ENCODE peak calls at places on chromosome 3, in eight cellular contexts. Y, Z, J, P, M, K, L and H are unnamed samples.

GRCh38 chr3:115401891-115402501 is 221.3 kb upstream of the GAP43 start:
- DNase-seq in Y (no peak), J (no peak), K (no peak), M (no peak), P (no peak), L (no peak), Z (peak), H (peak)

GRCh38 chr3:29415824-29416223 is 135.0 kb downstream of the RBMS3 start:
- DNase-seq in L (no peak), K (no peak), J (no peak), Z (no peak), P (no peak), Y (no peak), M (no peak), H (no peak)

GRCh38 chr3:128845695-128846491 is 33.5 kb upstream of the ACAD9 start:
- DNase-seq in P (peak), Y (peak), J (peak), M (peak), Z (peak), L (peak), K (peak), H (peak)

GRCh38 chr3:115673860-115674259 is 50.5 kb downstream of the GAP43 start:
- DNase-seq in Z (no peak), M (no peak), P (no peak), J (no peak), Y (no peak), K (no peak), L (no peak), H (no peak)

GRCh38 chr3:61414456-61414855 is 146.9 kb upstream of the PTPRG start:
- DNase-seq in K (no peak), Y (no peak), J (no peak), Z (no peak), M (no peak), L (no peak), P (no peak), H (no peak)

GRCh38 chr3:172869356-172869755 is 118.8 kb downstream of the ECT2 start:
- DNase-seq in Z (peak), M (no peak), K (no peak), Y (no peak), J (no peak), L (no peak), P (no peak), H (peak)

GRCh38 chr3:158404319-158404718 is 166.7 kb upstream of the MLF1 start:
- DNase-seq in J (no peak), K (no peak), M (no peak), P (no peak), Z (no peak), L (no peak), Y (no peak), H (no peak)

GRCh38 chr3:14925729-14926591 is 21.4 kb upstream of the NR2C2 start:
- DNase-seq in K (peak), Z (peak), P (peak), M (no peak), J (peak), Y (peak), L (no peak), H (peak)

GRCh38 chr3:165837058-165837525 is at the start of gene BCHE:
- DNase-seq in K (no peak), L (peak), Y (peak), M (peak), P (no peak), J (no peak), Z (peak), H (no peak)

GRCh38 chr3:155031191-155031590 is 48.9 kb upstream of the MME start:
- DNase-seq in P (no peak), Y (no peak), L (no peak), J (no peak), Z (peak), M (no peak), K (no peak), H (peak)

GRCh38 chr3:40810813-40811212 is 286.1 kb downstream of the ZNF621 start:
- DNase-seq in M (no peak), P (no peak), Y (no peak), L (no peak), K (no peak), Z (no peak), J (no peak), H (no peak)

GRCh38 chr3:191238321-191238817 is 39.3 kb downstream of the OSTN start:
- DNase-seq in J (no peak), L (no peak), P (no peak), K (no peak), M (no peak), Y (no peak), Z (peak), H (peak)

GRCh38 chr3:42704136-42704841 is 1.7 kb upstream of the HHATL start:
- DNase-seq in Z (no peak), J (no peak), P (no peak), L (no peak), M (no peak), Y (no peak), K (no peak), H (no peak)

GRCh38 chr3:37861540-37862051 is at the start of gene CTDSPL:
- DNase-seq in L (peak), K (no peak), Z (peak), J (no peak), Y (no peak), P (no peak), M (peak), H (peak)

GRCh38 chr3:51819709-51820406 is 40.8 kb upstream of the IQCF6 start:
- DNase-seq in L (no peak), Y (no peak), M (no peak), K (no peak), Z (no peak), P (no peak), J (peak), H (no peak)

GRCh38 chr3:55721716-55722484 is 234.8 kb upstream of the WNT5A start:
- DNase-seq in Z (peak), J (peak), Y (no peak), M (peak), K (no peak), L (no peak), P (no peak), H (peak)

GRCh38 chr3:27025718-27026117 is 343.5 kb downstream of the NEK10 start:
- DNase-seq in P (no peak), Y (no peak), J (no peak), Z (no peak), L (no peak), K (no peak), M (no peak), H (no peak)

GRCh38 chr3:140019946-140020345 is 85.0 kb downstream of the CLSTN2 start:
- DNase-seq in Z (no peak), K (no peak), Y (no peak), P (no peak), M (no peak), J (no peak), L (no peak), H (no peak)

GRCh38 chr3:195522254-195523023 is 20.7 kb downstream of the PPP1R2 start:
- DNase-seq in M (no peak), Z (peak), K (no peak), L (no peak), P (no peak), Y (no peak), J (peak), H (peak)

GRCh38 chr3:99473321-99473751 is 165.1 kb upstream of the COL8A1 start:
- DNase-seq in P (no peak), M (no peak), J (no peak), Z (peak), L (no peak), K (no peak), Y (no peak), H (peak)

GRCh38 chr3:32371466-32372212 is 20.0 kb upstream of the CMTM7 start:
- DNase-seq in L (no peak), P (no peak), Y (no peak), J (no peak), Z (no peak), M (no peak), K (no peak), H (no peak)

GRCh38 chr3:49017978-49018706 is at the start of gene DALRD3:
- DNase-seq in M (peak), L (peak), J (peak), Y (peak), P (peak), Z (peak), K (peak), H (peak)

GRCh38 chr3:119297169-119297568 is 3.0 kb downstream of the ARHGAP31 start:
- DNase-seq in K (no peak), P (no peak), M (no peak), Z (peak), L (no peak), Y (no peak), J (no peak), H (peak)

GRCh38 chr3:71341721-71342120 is 241.8 kb downstream of the FOXP1 start:
- DNase-seq in Y (no peak), K (no peak), Z (peak), M (no peak), L (no peak), P (no peak), J (no peak), H (peak)

GRCh38 chr3:55074861-55075260 is 147.0 kb upstream of the LRTM1 start:
- DNase-seq in J (no peak), Z (no peak), P (no peak), K (no peak), Y (no peak), M (no peak), L (no peak), H (no peak)

GRCh38 chr3:123801474-123801873 is 82.7 kb downstream of the MYLK start:
- DNase-seq in Y (no peak), L (no peak), J (no peak), P (no peak), K (no peak), M (no peak), Z (no peak), H (no peak)

DNA sequence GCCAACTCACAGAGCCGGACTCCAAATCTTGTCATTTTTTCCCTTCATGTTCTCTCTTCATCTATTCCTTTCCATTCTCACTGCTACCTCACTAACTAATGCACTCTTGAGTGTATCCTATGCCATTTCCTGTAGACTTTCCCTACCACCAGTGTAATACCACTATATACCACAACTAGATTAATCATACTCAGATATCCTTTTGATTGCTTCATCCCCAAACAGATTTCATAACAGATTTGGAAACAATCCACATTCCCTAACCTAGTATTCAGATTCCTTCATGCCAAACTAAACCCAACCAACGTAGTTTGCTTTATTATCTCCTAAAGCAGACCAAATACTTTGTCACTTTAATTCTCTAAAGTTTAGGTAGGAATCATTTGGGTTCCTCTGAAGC is 2.6 kb upstream of the PLOD2 start:
- DNase-seq in J (no peak), P (no peak), Z (peak), K (no peak), Y (no peak), L (no peak), M (no peak), H (peak)
- TF ChIP-seq CTCF in J (no peak), P (no peak), Z (peak), K (no peak), Y (no peak), L (no peak), M (peak), H (peak)

GRCh38 chr3:11591401-11592266 is 52.1 kb downstream of the VGLL4 start:
- DNase-seq in L (peak), Y (peak), M (peak), K (peak), Z (peak), J (no peak), P (no peak), H (peak)
- H3K4me3 ChIP-seq in L (no peak), Y (no peak), M (no peak), K (no peak), Z (no peak), J (no peak), P (no peak), H (no peak)

GRCh38 chr3:13190376-13190762 is 117.1 kb upstream of the IQSEC1 start:
- DNase-seq in M (no peak), P (no peak), K (no peak), Y (no peak), Z (no peak), J (no peak), L (no peak), H (no peak)

GRCh38 chr3:13194285-13195209 is 121.3 kb upstream of the IQSEC1 start:
- DNase-seq in K (no peak), Z (no peak), P (no peak), Y (no peak), M (no peak), J (no peak), L (no peak), H (no peak)

GRCh38 chr3:13191016-13191415 is 117.8 kb upstream of the IQSEC1 start:
- DNase-seq in J (no peak), M (no peak), Y (no peak), K (no peak), P (no peak), L (no peak), Z (no peak), H (no peak)

GRCh38 chr3:13193320-13194284 is 120.4 kb upstream of the IQSEC1 start:
- DNase-seq in K (no peak), Y (no peak), J (no peak), Z (no peak), L (no peak), M (no peak), P (no peak), H (no peak)

GRCh38 chr3:13192471-13193213 is 119.4 kb upstream of the IQSEC1 start:
- DNase-seq in Y (no peak), Z (peak), M (no peak), J (no peak), P (no peak), K (no peak), L (no peak), H (no peak)
- TF ChIP-seq CTCF in Y (peak), Z (peak), M (no peak), J (peak), P (peak), K (peak), L (no peak), H (peak)

GRCh38 chr3:198076722-198077308 is 116.8 kb downstream of the LMLN start:
- DNase-seq in M (no peak), J (no peak), Z (no peak), K (no peak), Y (no peak), L (no peak), P (no peak), H (no peak)

GRCh38 chr3:198080521-198081384 is 120.7 kb downstream of the LMLN start:
- DNase-seq in L (peak), P (peak), M (peak), J (peak), Z (peak), Y (peak), K (peak), H (peak)

GRCh38 chr3:198081421-198081844 is 121.4 kb downstream of the LMLN start:
- DNase-seq in K (no peak), Y (no peak), P (no peak), L (no peak), J (no peak), Z (no peak), M (no peak), H (no peak)

GRCh38 chr3:198079771-198080520 is 119.9 kb downstream of the LMLN start:
- DNase-seq in K (peak), J (peak), Z (peak), L (no peak), Y (no peak), P (no peak), M (no peak), H (no peak)
- H3K4me3 ChIP-seq in K (peak), J (peak), Z (peak), L (peak), Y (peak), P (peak), M (peak), H (peak)

DNA sequence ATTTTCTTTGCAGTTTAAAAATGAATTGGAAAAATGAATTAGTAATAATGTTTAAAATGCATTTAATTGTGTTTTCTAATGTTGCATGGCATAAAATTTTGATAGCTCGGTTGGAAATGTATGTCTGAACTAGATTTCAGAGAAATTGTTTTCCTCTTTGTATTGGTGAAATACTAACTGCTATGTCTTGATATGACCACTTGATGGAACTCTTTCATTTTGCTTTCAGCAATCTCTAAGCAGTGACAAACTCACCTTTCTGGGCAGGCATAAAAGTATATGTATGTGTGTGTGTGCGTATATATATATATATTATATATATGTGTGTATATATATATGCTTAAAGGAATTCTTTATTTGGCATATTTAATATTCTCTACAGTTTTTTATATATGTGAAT is 239.3 kb upstream of the ZNF717 start:
- DNase-seq in K (no peak), P (no peak), Z (peak), M (no peak), J (peak), L (no peak), Y (no peak), H (peak)
- TF ChIP-seq CTCF in K (peak), P (no peak), Z (peak), M (no peak), J (peak), L (peak), Y (peak), H (peak)